ENCODE peak calls at places on chromosomes 1 and 21, in eight cellular contexts. One of them, this sample, is unnamed. For H3K27me3, the result is how much of the 10 kb centered on the place peaks cover.

GRCh38 chr1:43425045-43425444 is 28.7 kb downstream of the HYI start:
- DNase-seq in uterus: no peak
- DNase-seq in H9: no peak
- DNase-seq in CD8-positive, alpha-beta T cell: no peak
- DNase-seq in cardiac muscle cell: no peak
- DNase-seq in PC-3: no peak
- DNase-seq in heart left ventricle: no peak
- DNase-seq in NT2/D1: no peak
- DNase-seq in this sample: no peak

GRCh38 chr21:45317401-45318145 is 29.9 kb upstream of the POFUT2 start:
- DNase-seq in H9: peak
- DNase-seq in PC-3: peak
- DNase-seq in uterus: peak
- DNase-seq in heart left ventricle: no peak
- DNase-seq in CD8-positive, alpha-beta T cell: no peak
- DNase-seq in cardiac muscle cell: peak
- DNase-seq in NT2/D1: peak
- DNase-seq in this sample: no peak

GRCh38 chr1:208550978-208551377 is 306.8 kb upstream of the PLXNA2 start:
- DNase-seq in NT2/D1: no peak
- DNase-seq in cardiac muscle cell: no peak
- DNase-seq in PC-3: no peak
- DNase-seq in H9: no peak
- DNase-seq in CD8-positive, alpha-beta T cell: no peak
- DNase-seq in uterus: no peak
- DNase-seq in heart left ventricle: no peak
- DNase-seq in this sample: no peak

GRCh38 chr1:24294228-24294672 is 24.9 kb upstream of the GRHL3 start:
- DNase-seq in H9: no peak
- DNase-seq in heart left ventricle: no peak
- DNase-seq in CD8-positive, alpha-beta T cell: no peak
- DNase-seq in NT2/D1: no peak
- DNase-seq in PC-3: peak
- DNase-seq in cardiac muscle cell: peak
- DNase-seq in uterus: peak
- DNase-seq in this sample: no peak

GRCh38 chr1:217462159-217462558 is 168.7 kb downstream of the GPATCH2 start:
- DNase-seq in CD8-positive, alpha-beta T cell: no peak
- DNase-seq in NT2/D1: no peak
- DNase-seq in H9: no peak
- DNase-seq in heart left ventricle: no peak
- DNase-seq in cardiac muscle cell: no peak
- DNase-seq in PC-3: peak
- DNase-seq in uterus: no peak
- DNase-seq in this sample: no peak

GRCh38 chr1:235867903-235868469 is 1.3 kb upstream of the LYST start:
- DNase-seq in CD8-positive, alpha-beta T cell: no peak
- DNase-seq in NT2/D1: no peak
- DNase-seq in cardiac muscle cell: no peak
- DNase-seq in heart left ventricle: no peak
- DNase-seq in uterus: no peak
- DNase-seq in H9: no peak
- DNase-seq in PC-3: no peak
- DNase-seq in this sample: peak

GRCh38 chr1:39959651-39960333 is 4.8 kb downstream of the MFSD2A start:
- DNase-seq in H9: no peak
- DNase-seq in heart left ventricle: no peak
- DNase-seq in PC-3: no peak
- DNase-seq in NT2/D1: no peak
- DNase-seq in cardiac muscle cell: no peak
- DNase-seq in uterus: no peak
- DNase-seq in CD8-positive, alpha-beta T cell: no peak
- DNase-seq in this sample: no peak

GRCh38 chr1:229092377-229093257 is 178.3 kb upstream of the RAB4A start:
- DNase-seq in cardiac muscle cell: no peak
- DNase-seq in H9: peak
- DNase-seq in CD8-positive, alpha-beta T cell: no peak
- DNase-seq in PC-3: no peak
- DNase-seq in heart left ventricle: no peak
- DNase-seq in NT2/D1: peak
- DNase-seq in uterus: no peak
- DNase-seq in this sample: no peak

GRCh38 chr1:101203812-101204540 is 32.8 kb upstream of the S1PR1 start:
- DNase-seq in NT2/D1: no peak
- DNase-seq in H9: no peak
- DNase-seq in CD8-positive, alpha-beta T cell: no peak
- DNase-seq in uterus: no peak
- DNase-seq in heart left ventricle: peak
- DNase-seq in cardiac muscle cell: peak
- DNase-seq in PC-3: peak
- DNase-seq in this sample: no peak

GRCh38 chr21:33892853-33893252 is 22.8 kb downstream of the ATP5PO start:
- DNase-seq in heart left ventricle: no peak
- DNase-seq in uterus: no peak
- DNase-seq in CD8-positive, alpha-beta T cell: no peak
- DNase-seq in H9: peak
- DNase-seq in cardiac muscle cell: no peak
- DNase-seq in NT2/D1: peak
- DNase-seq in PC-3: no peak
- DNase-seq in this sample: no peak

GRCh38 chr1:145795257-145795881 is 28.5 kb downstream of the RNF115 start:
- DNase-seq in cardiac muscle cell: no peak
- DNase-seq in CD8-positive, alpha-beta T cell: no peak
- DNase-seq in NT2/D1: no peak
- DNase-seq in PC-3: no peak
- DNase-seq in H9: no peak
- DNase-seq in uterus: no peak
- DNase-seq in heart left ventricle: no peak
- DNase-seq in this sample: no peak

GRCh38 chr1:214028095-214028494 is 40.3 kb downstream of the PROX1 start:
- DNase-seq in H9: no peak
- DNase-seq in NT2/D1: no peak
- DNase-seq in uterus: no peak
- DNase-seq in heart left ventricle: no peak
- DNase-seq in cardiac muscle cell: no peak
- DNase-seq in CD8-positive, alpha-beta T cell: no peak
- DNase-seq in PC-3: no peak
- DNase-seq in this sample: no peak
- H3K27me3 ChIP-seq in H9: under half
- H3K27me3 ChIP-seq in NT2/D1: under half
- H3K27me3 ChIP-seq in uterus: under half
- H3K27me3 ChIP-seq in heart left ventricle: under half
- H3K27me3 ChIP-seq in cardiac muscle cell: under half
- H3K27me3 ChIP-seq in CD8-positive, alpha-beta T cell: under half
- H3K27me3 ChIP-seq in PC-3: half or more
- H3K27me3 ChIP-seq in this sample: under half

GRCh38 chr1:85580046-85580411 is 532 bp upstream of the CCN1 start:
- DNase-seq in PC-3: peak
- DNase-seq in CD8-positive, alpha-beta T cell: no peak
- DNase-seq in heart left ventricle: no peak
- DNase-seq in cardiac muscle cell: peak
- DNase-seq in uterus: peak
- DNase-seq in NT2/D1: no peak
- DNase-seq in H9: no peak
- DNase-seq in this sample: no peak
- H3K27me3 ChIP-seq in PC-3: under half
- H3K27me3 ChIP-seq in CD8-positive, alpha-beta T cell: under half
- H3K27me3 ChIP-seq in heart left ventricle: under half
- H3K27me3 ChIP-seq in cardiac muscle cell: under half
- H3K27me3 ChIP-seq in uterus: under half
- H3K27me3 ChIP-seq in NT2/D1: under half
- H3K27me3 ChIP-seq in H9: under half
- H3K27me3 ChIP-seq in this sample: under half

DNA sequence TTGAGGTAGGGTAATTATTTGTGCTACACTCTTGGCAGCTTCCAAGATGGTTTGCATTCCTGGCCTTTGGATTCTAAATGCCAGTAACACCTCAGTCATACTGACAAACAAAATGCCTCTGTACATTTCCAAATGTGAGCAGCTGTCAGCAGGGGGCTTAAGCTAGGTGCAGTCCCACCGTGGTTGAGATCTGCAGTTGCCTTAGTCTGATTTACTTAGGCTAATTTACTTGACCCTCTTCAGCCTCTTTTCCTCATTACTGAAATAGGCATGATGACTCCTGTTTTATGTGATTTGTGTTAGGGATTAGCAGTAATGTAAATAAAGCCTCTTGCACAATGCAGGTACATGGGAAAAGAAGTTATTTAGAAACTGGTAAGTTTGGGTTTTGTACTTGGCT is 13.5 kb upstream of the SPATA1 start:
- DNase-seq in cardiac muscle cell: no peak
- DNase-seq in heart left ventricle: no peak
- DNase-seq in CD8-positive, alpha-beta T cell: no peak
- DNase-seq in H9: no peak
- DNase-seq in uterus: no peak
- DNase-seq in NT2/D1: no peak
- DNase-seq in PC-3: no peak
- DNase-seq in this sample: no peak
- H3K27me3 ChIP-seq in cardiac muscle cell: under half
- H3K27me3 ChIP-seq in heart left ventricle: under half
- H3K27me3 ChIP-seq in CD8-positive, alpha-beta T cell: under half
- H3K27me3 ChIP-seq in H9: under half
- H3K27me3 ChIP-seq in uterus: under half
- H3K27me3 ChIP-seq in NT2/D1: under half
- H3K27me3 ChIP-seq in PC-3: under half
- H3K27me3 ChIP-seq in this sample: under half

DNA sequence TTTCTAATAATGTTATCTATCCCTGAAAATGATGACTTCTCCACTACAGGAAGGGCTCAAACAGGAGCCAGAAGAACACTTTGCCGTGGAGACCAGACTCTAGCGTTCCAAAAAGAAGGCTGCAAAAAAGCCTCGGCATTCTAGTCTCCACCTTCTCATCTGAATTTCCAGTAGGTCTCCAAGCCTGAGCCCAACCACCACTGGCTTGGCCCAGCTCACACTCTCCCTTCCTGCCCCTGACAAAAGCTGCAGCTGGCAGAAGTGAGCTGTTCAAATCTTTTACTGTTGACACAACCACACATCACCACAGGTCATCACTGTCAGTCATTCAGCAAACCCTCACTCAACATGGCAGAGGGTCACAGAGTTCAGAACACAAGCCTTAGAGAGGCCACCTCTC is 69.3 kb downstream of the CAMK2N1 start:
- DNase-seq in H9: no peak
- DNase-seq in cardiac muscle cell: no peak
- DNase-seq in CD8-positive, alpha-beta T cell: no peak
- DNase-seq in NT2/D1: no peak
- DNase-seq in PC-3: peak
- DNase-seq in uterus: no peak
- DNase-seq in heart left ventricle: no peak
- DNase-seq in this sample: no peak
- H3K27me3 ChIP-seq in H9: under half
- H3K27me3 ChIP-seq in cardiac muscle cell: half or more
- H3K27me3 ChIP-seq in CD8-positive, alpha-beta T cell: under half
- H3K27me3 ChIP-seq in NT2/D1: under half
- H3K27me3 ChIP-seq in PC-3: under half
- H3K27me3 ChIP-seq in uterus: under half
- H3K27me3 ChIP-seq in heart left ventricle: under half
- H3K27me3 ChIP-seq in this sample: under half

GRCh38 chr1:1053682-1054081 is 20.4 kb downstream of the RNF223 start:
- DNase-seq in NT2/D1: no peak
- DNase-seq in heart left ventricle: no peak
- DNase-seq in uterus: no peak
- DNase-seq in PC-3: no peak
- DNase-seq in CD8-positive, alpha-beta T cell: no peak
- DNase-seq in cardiac muscle cell: no peak
- DNase-seq in H9: no peak
- DNase-seq in this sample: no peak
- H3K27me3 ChIP-seq in NT2/D1: under half
- H3K27me3 ChIP-seq in heart left ventricle: under half
- H3K27me3 ChIP-seq in uterus: under half
- H3K27me3 ChIP-seq in PC-3: under half
- H3K27me3 ChIP-seq in CD8-positive, alpha-beta T cell: under half
- H3K27me3 ChIP-seq in cardiac muscle cell: under half
- H3K27me3 ChIP-seq in H9: under half
- H3K27me3 ChIP-seq in this sample: under half